ENCODE peak calls at places on chromosome 4, in ten cellular contexts. One of them, this sample, is unnamed.

GRCh38 chr4:110361921-110362320 is 114.0 kb upstream of the ENPEP start:
- DNase-seq in central memory CD8-positive, alpha-beta T cell: no peak
- DNase-seq in naive thymus-derived CD8-positive, alpha-beta T cell: no peak
- DNase-seq in stimulated activated CD4-positive, alpha-beta T cell treated with anti-CD3 and anti-CD28 coated beads, TNF-alpha, amount 100 ng/mL, for 4 hours: no peak
- DNase-seq in HS-5: no peak
- DNase-seq in thoracic aorta: no peak
- DNase-seq in B cell: no peak
- DNase-seq in NCI-H1436 treated with DMSO at 0.1 percent for 48 hours: no peak
- DNase-seq in aorta: no peak
- DNase-seq in GM13976: no peak
- DNase-seq in this sample: no peak

GRCh38 chr4:31674313-31674947 is 954.3 kb downstream of the PCDH7 start:
- DNase-seq in central memory CD8-positive, alpha-beta T cell: no peak
- DNase-seq in naive thymus-derived CD8-positive, alpha-beta T cell: no peak
- DNase-seq in stimulated activated CD4-positive, alpha-beta T cell treated with anti-CD3 and anti-CD28 coated beads, TNF-alpha, amount 100 ng/mL, for 4 hours: no peak
- DNase-seq in HS-5: no peak
- DNase-seq in thoracic aorta: no peak
- DNase-seq in B cell: no peak
- DNase-seq in NCI-H1436 treated with DMSO at 0.1 percent for 48 hours: no peak
- DNase-seq in aorta: no peak
- DNase-seq in GM13976: peak; percentile 9
- DNase-seq in this sample: no peak

GRCh38 chr4:15043922-15044321 is 41.6 kb downstream of the CPEB2 start:
- DNase-seq in central memory CD8-positive, alpha-beta T cell: no peak
- DNase-seq in naive thymus-derived CD8-positive, alpha-beta T cell: no peak
- DNase-seq in stimulated activated CD4-positive, alpha-beta T cell treated with anti-CD3 and anti-CD28 coated beads, TNF-alpha, amount 100 ng/mL, for 4 hours: no peak
- DNase-seq in HS-5: no peak
- DNase-seq in thoracic aorta: no peak
- DNase-seq in B cell: no peak
- DNase-seq in NCI-H1436 treated with DMSO at 0.1 percent for 48 hours: no peak
- DNase-seq in aorta: no peak
- DNase-seq in GM13976: no peak
- DNase-seq in this sample: no peak

GRCh38 chr4:53461244-53461643 is 83.8 kb downstream of the FIP1L1 start:
- DNase-seq in central memory CD8-positive, alpha-beta T cell: no peak
- DNase-seq in naive thymus-derived CD8-positive, alpha-beta T cell: no peak
- DNase-seq in stimulated activated CD4-positive, alpha-beta T cell treated with anti-CD3 and anti-CD28 coated beads, TNF-alpha, amount 100 ng/mL, for 4 hours: no peak
- DNase-seq in HS-5: no peak
- DNase-seq in thoracic aorta: no peak
- DNase-seq in B cell: no peak
- DNase-seq in NCI-H1436 treated with DMSO at 0.1 percent for 48 hours: no peak
- DNase-seq in aorta: no peak
- DNase-seq in GM13976: no peak
- DNase-seq in this sample: no peak

GRCh38 chr4:75557696-75558095 is 1.8 kb downstream of the ODAPH start:
- DNase-seq in central memory CD8-positive, alpha-beta T cell: no peak
- DNase-seq in naive thymus-derived CD8-positive, alpha-beta T cell: no peak
- DNase-seq in stimulated activated CD4-positive, alpha-beta T cell treated with anti-CD3 and anti-CD28 coated beads, TNF-alpha, amount 100 ng/mL, for 4 hours: no peak
- DNase-seq in HS-5: no peak
- DNase-seq in thoracic aorta: no peak
- DNase-seq in B cell: peak; percentile 8
- DNase-seq in NCI-H1436 treated with DMSO at 0.1 percent for 48 hours: no peak
- DNase-seq in aorta: no peak
- DNase-seq in GM13976: no peak
- DNase-seq in this sample: no peak

GRCh38 chr4:18850763-18851331 is 829.3 kb upstream of the LCORL start:
- DNase-seq in central memory CD8-positive, alpha-beta T cell: no peak
- DNase-seq in naive thymus-derived CD8-positive, alpha-beta T cell: no peak
- DNase-seq in stimulated activated CD4-positive, alpha-beta T cell treated with anti-CD3 and anti-CD28 coated beads, TNF-alpha, amount 100 ng/mL, for 4 hours: no peak
- DNase-seq in HS-5: no peak
- DNase-seq in thoracic aorta: no peak
- DNase-seq in B cell: no peak
- DNase-seq in NCI-H1436 treated with DMSO at 0.1 percent for 48 hours: no peak
- DNase-seq in aorta: no peak
- DNase-seq in GM13976: no peak
- DNase-seq in this sample: no peak

GRCh38 chr4:110231869-110232268 is 33.5 kb upstream of the ELOVL6 start:
- DNase-seq in central memory CD8-positive, alpha-beta T cell: no peak
- DNase-seq in naive thymus-derived CD8-positive, alpha-beta T cell: no peak
- DNase-seq in stimulated activated CD4-positive, alpha-beta T cell treated with anti-CD3 and anti-CD28 coated beads, TNF-alpha, amount 100 ng/mL, for 4 hours: no peak
- DNase-seq in HS-5: no peak
- DNase-seq in thoracic aorta: no peak
- DNase-seq in B cell: no peak
- DNase-seq in NCI-H1436 treated with DMSO at 0.1 percent for 48 hours: no peak
- DNase-seq in aorta: no peak
- DNase-seq in GM13976: no peak
- DNase-seq in this sample: no peak

GRCh38 chr4:165905405-165906027 is 32.5 kb downstream of the TLL1 start:
- DNase-seq in central memory CD8-positive, alpha-beta T cell: no peak
- DNase-seq in naive thymus-derived CD8-positive, alpha-beta T cell: no peak
- DNase-seq in stimulated activated CD4-positive, alpha-beta T cell treated with anti-CD3 and anti-CD28 coated beads, TNF-alpha, amount 100 ng/mL, for 4 hours: no peak
- DNase-seq in HS-5: no peak
- DNase-seq in thoracic aorta: no peak
- DNase-seq in B cell: no peak
- DNase-seq in NCI-H1436 treated with DMSO at 0.1 percent for 48 hours: no peak
- DNase-seq in aorta: no peak
- DNase-seq in GM13976: no peak
- DNase-seq in this sample: no peak

GRCh38 chr4:76737180-76737579 is 160.8 kb downstream of the SOWAHB start:
- DNase-seq in central memory CD8-positive, alpha-beta T cell: no peak
- DNase-seq in naive thymus-derived CD8-positive, alpha-beta T cell: no peak
- DNase-seq in stimulated activated CD4-positive, alpha-beta T cell treated with anti-CD3 and anti-CD28 coated beads, TNF-alpha, amount 100 ng/mL, for 4 hours: no peak
- DNase-seq in HS-5: no peak
- DNase-seq in thoracic aorta: no peak
- DNase-seq in B cell: no peak
- DNase-seq in NCI-H1436 treated with DMSO at 0.1 percent for 48 hours: no peak
- DNase-seq in aorta: no peak
- DNase-seq in GM13976: no peak
- DNase-seq in this sample: no peak

GRCh38 chr4:124947622-124948265 is 235.2 kb upstream of the ANKRD50 start:
- DNase-seq in central memory CD8-positive, alpha-beta T cell: no peak
- DNase-seq in naive thymus-derived CD8-positive, alpha-beta T cell: no peak
- DNase-seq in stimulated activated CD4-positive, alpha-beta T cell treated with anti-CD3 and anti-CD28 coated beads, TNF-alpha, amount 100 ng/mL, for 4 hours: no peak
- DNase-seq in HS-5: no peak
- DNase-seq in thoracic aorta: no peak
- DNase-seq in B cell: no peak
- DNase-seq in NCI-H1436 treated with DMSO at 0.1 percent for 48 hours: no peak
- DNase-seq in aorta: no peak
- DNase-seq in GM13976: no peak
- DNase-seq in this sample: no peak

GRCh38 chr4:53653484-53654053 is 62.3 kb upstream of the LNX1 start:
- DNase-seq in central memory CD8-positive, alpha-beta T cell: no peak
- DNase-seq in naive thymus-derived CD8-positive, alpha-beta T cell: no peak
- DNase-seq in stimulated activated CD4-positive, alpha-beta T cell treated with anti-CD3 and anti-CD28 coated beads, TNF-alpha, amount 100 ng/mL, for 4 hours: no peak
- DNase-seq in HS-5: no peak
- DNase-seq in thoracic aorta: no peak
- DNase-seq in B cell: no peak
- DNase-seq in NCI-H1436 treated with DMSO at 0.1 percent for 48 hours: no peak
- DNase-seq in aorta: no peak
- DNase-seq in GM13976: no peak
- DNase-seq in this sample: no peak

GRCh38 chr4:86895692-86896488 is 3.7 kb upstream of the C4orf36 start:
- DNase-seq in central memory CD8-positive, alpha-beta T cell: no peak
- DNase-seq in naive thymus-derived CD8-positive, alpha-beta T cell: no peak
- DNase-seq in stimulated activated CD4-positive, alpha-beta T cell treated with anti-CD3 and anti-CD28 coated beads, TNF-alpha, amount 100 ng/mL, for 4 hours: no peak
- DNase-seq in HS-5: no peak
- DNase-seq in thoracic aorta: no peak
- DNase-seq in B cell: peak; percentile 49
- DNase-seq in NCI-H1436 treated with DMSO at 0.1 percent for 48 hours: peak; percentile 10
- DNase-seq in aorta: no peak
- DNase-seq in GM13976: peak; percentile 69
- DNase-seq in this sample: no peak

GRCh38 chr4:176001171-176002006 is 64.3 kb upstream of the WDR17 start:
- DNase-seq in central memory CD8-positive, alpha-beta T cell: no peak
- DNase-seq in naive thymus-derived CD8-positive, alpha-beta T cell: no peak
- DNase-seq in stimulated activated CD4-positive, alpha-beta T cell treated with anti-CD3 and anti-CD28 coated beads, TNF-alpha, amount 100 ng/mL, for 4 hours: no peak
- DNase-seq in HS-5: no peak
- DNase-seq in thoracic aorta: no peak
- DNase-seq in B cell: peak; percentile 14
- DNase-seq in NCI-H1436 treated with DMSO at 0.1 percent for 48 hours: no peak
- DNase-seq in aorta: peak; percentile 80
- DNase-seq in GM13976: peak; percentile 32
- DNase-seq in this sample: peak; percentile 73

GRCh38 chr4:94588900-94589693 is 137.4 kb downstream of the PDLIM5 start:
- DNase-seq in central memory CD8-positive, alpha-beta T cell: no peak
- DNase-seq in naive thymus-derived CD8-positive, alpha-beta T cell: no peak
- DNase-seq in stimulated activated CD4-positive, alpha-beta T cell treated with anti-CD3 and anti-CD28 coated beads, TNF-alpha, amount 100 ng/mL, for 4 hours: no peak
- DNase-seq in HS-5: peak; percentile 14
- DNase-seq in thoracic aorta: no peak
- DNase-seq in B cell: no peak
- DNase-seq in NCI-H1436 treated with DMSO at 0.1 percent for 48 hours: no peak
- DNase-seq in aorta: no peak
- DNase-seq in GM13976: no peak
- DNase-seq in this sample: no peak

GRCh38 chr4:10116625-10117423 is at the start of gene WDR1:
- DNase-seq in central memory CD8-positive, alpha-beta T cell: peak; percentile 80
- DNase-seq in naive thymus-derived CD8-positive, alpha-beta T cell: peak; percentile 89
- DNase-seq in stimulated activated CD4-positive, alpha-beta T cell treated with anti-CD3 and anti-CD28 coated beads, TNF-alpha, amount 100 ng/mL, for 4 hours: peak; percentile 93
- DNase-seq in HS-5: peak; percentile 66
- DNase-seq in thoracic aorta: peak; percentile 80
- DNase-seq in B cell: peak; percentile 95
- DNase-seq in NCI-H1436 treated with DMSO at 0.1 percent for 48 hours: peak; percentile 10
- DNase-seq in aorta: peak; percentile 99
- DNase-seq in GM13976: peak; percentile 97
- DNase-seq in this sample: peak; percentile 99

GRCh38 chr4:58515206-58515605 is 1405.0 kb upstream of the IGFBP7 start:
- DNase-seq in central memory CD8-positive, alpha-beta T cell: no peak
- DNase-seq in naive thymus-derived CD8-positive, alpha-beta T cell: no peak
- DNase-seq in stimulated activated CD4-positive, alpha-beta T cell treated with anti-CD3 and anti-CD28 coated beads, TNF-alpha, amount 100 ng/mL, for 4 hours: no peak
- DNase-seq in HS-5: no peak
- DNase-seq in thoracic aorta: no peak
- DNase-seq in B cell: no peak
- DNase-seq in NCI-H1436 treated with DMSO at 0.1 percent for 48 hours: no peak
- DNase-seq in aorta: no peak
- DNase-seq in GM13976: no peak
- DNase-seq in this sample: no peak

GRCh38 chr4:123338715-123339114 is 57.9 kb upstream of the SPRY1 start:
- DNase-seq in central memory CD8-positive, alpha-beta T cell: no peak
- DNase-seq in naive thymus-derived CD8-positive, alpha-beta T cell: no peak
- DNase-seq in stimulated activated CD4-positive, alpha-beta T cell treated with anti-CD3 and anti-CD28 coated beads, TNF-alpha, amount 100 ng/mL, for 4 hours: no peak
- DNase-seq in HS-5: no peak
- DNase-seq in thoracic aorta: no peak
- DNase-seq in B cell: no peak
- DNase-seq in NCI-H1436 treated with DMSO at 0.1 percent for 48 hours: no peak
- DNase-seq in aorta: no peak
- DNase-seq in GM13976: no peak
- DNase-seq in this sample: no peak

GRCh38 chr4:142396279-142396678 is 449.8 kb downstream of the INPP4B start:
- DNase-seq in central memory CD8-positive, alpha-beta T cell: no peak
- DNase-seq in naive thymus-derived CD8-positive, alpha-beta T cell: no peak
- DNase-seq in stimulated activated CD4-positive, alpha-beta T cell treated with anti-CD3 and anti-CD28 coated beads, TNF-alpha, amount 100 ng/mL, for 4 hours: no peak
- DNase-seq in HS-5: no peak
- DNase-seq in thoracic aorta: no peak
- DNase-seq in B cell: no peak
- DNase-seq in NCI-H1436 treated with DMSO at 0.1 percent for 48 hours: no peak
- DNase-seq in aorta: no peak
- DNase-seq in GM13976: no peak
- DNase-seq in this sample: no peak

GRCh38 chr4:128858875-128859696 is 49.6 kb downstream of the JADE1 start:
- DNase-seq in central memory CD8-positive, alpha-beta T cell: no peak
- DNase-seq in naive thymus-derived CD8-positive, alpha-beta T cell: no peak
- DNase-seq in stimulated activated CD4-positive, alpha-beta T cell treated with anti-CD3 and anti-CD28 coated beads, TNF-alpha, amount 100 ng/mL, for 4 hours: no peak
- DNase-seq in HS-5: no peak
- DNase-seq in thoracic aorta: no peak
- DNase-seq in B cell: no peak
- DNase-seq in NCI-H1436 treated with DMSO at 0.1 percent for 48 hours: no peak
- DNase-seq in aorta: no peak
- DNase-seq in GM13976: no peak
- DNase-seq in this sample: no peak

GRCh38 chr4:76738081-76738931 is 159.6 kb downstream of the SOWAHB start:
- DNase-seq in central memory CD8-positive, alpha-beta T cell: no peak
- DNase-seq in naive thymus-derived CD8-positive, alpha-beta T cell: no peak
- DNase-seq in stimulated activated CD4-positive, alpha-beta T cell treated with anti-CD3 and anti-CD28 coated beads, TNF-alpha, amount 100 ng/mL, for 4 hours: no peak
- DNase-seq in HS-5: no peak
- DNase-seq in thoracic aorta: peak; percentile 57
- DNase-seq in B cell: no peak
- DNase-seq in NCI-H1436 treated with DMSO at 0.1 percent for 48 hours: no peak
- DNase-seq in aorta: peak; percentile 83
- DNase-seq in GM13976: peak; percentile 41
- DNase-seq in this sample: no peak

GRCh38 chr4:58265734-58266133 is 1155.5 kb upstream of the IGFBP7 start:
- DNase-seq in central memory CD8-positive, alpha-beta T cell: no peak
- DNase-seq in naive thymus-derived CD8-positive, alpha-beta T cell: no peak
- DNase-seq in stimulated activated CD4-positive, alpha-beta T cell treated with anti-CD3 and anti-CD28 coated beads, TNF-alpha, amount 100 ng/mL, for 4 hours: no peak
- DNase-seq in HS-5: no peak
- DNase-seq in thoracic aorta: no peak
- DNase-seq in B cell: no peak
- DNase-seq in NCI-H1436 treated with DMSO at 0.1 percent for 48 hours: no peak
- DNase-seq in aorta: no peak
- DNase-seq in GM13976: no peak
- DNase-seq in this sample: no peak

GRCh38 chr4:76670631-76671030 is 227.3 kb downstream of the SOWAHB start:
- DNase-seq in central memory CD8-positive, alpha-beta T cell: no peak
- DNase-seq in naive thymus-derived CD8-positive, alpha-beta T cell: no peak
- DNase-seq in stimulated activated CD4-positive, alpha-beta T cell treated with anti-CD3 and anti-CD28 coated beads, TNF-alpha, amount 100 ng/mL, for 4 hours: no peak
- DNase-seq in HS-5: no peak
- DNase-seq in thoracic aorta: no peak
- DNase-seq in B cell: no peak
- DNase-seq in NCI-H1436 treated with DMSO at 0.1 percent for 48 hours: no peak
- DNase-seq in aorta: no peak
- DNase-seq in GM13976: no peak
- DNase-seq in this sample: no peak

GRCh38 chr4:182960228-182960627 is 43.0 kb upstream of the DCTD start:
- DNase-seq in central memory CD8-positive, alpha-beta T cell: no peak
- DNase-seq in naive thymus-derived CD8-positive, alpha-beta T cell: no peak
- DNase-seq in stimulated activated CD4-positive, alpha-beta T cell treated with anti-CD3 and anti-CD28 coated beads, TNF-alpha, amount 100 ng/mL, for 4 hours: no peak
- DNase-seq in HS-5: no peak
- DNase-seq in thoracic aorta: no peak
- DNase-seq in B cell: no peak
- DNase-seq in NCI-H1436 treated with DMSO at 0.1 percent for 48 hours: no peak
- DNase-seq in aorta: no peak
- DNase-seq in GM13976: no peak
- DNase-seq in this sample: no peak

GRCh38 chr4:116357758-116358157 is 727.6 kb downstream of the TRAM1L1 start:
- DNase-seq in central memory CD8-positive, alpha-beta T cell: no peak
- DNase-seq in naive thymus-derived CD8-positive, alpha-beta T cell: no peak
- DNase-seq in stimulated activated CD4-positive, alpha-beta T cell treated with anti-CD3 and anti-CD28 coated beads, TNF-alpha, amount 100 ng/mL, for 4 hours: no peak
- DNase-seq in HS-5: no peak
- DNase-seq in thoracic aorta: no peak
- DNase-seq in B cell: peak; percentile 13
- DNase-seq in NCI-H1436 treated with DMSO at 0.1 percent for 48 hours: no peak
- DNase-seq in aorta: no peak
- DNase-seq in GM13976: no peak
- DNase-seq in this sample: no peak

GRCh38 chr4:22408474-22408873 is 107.4 kb downstream of the ADGRA3 start:
- DNase-seq in central memory CD8-positive, alpha-beta T cell: no peak
- DNase-seq in naive thymus-derived CD8-positive, alpha-beta T cell: no peak
- DNase-seq in stimulated activated CD4-positive, alpha-beta T cell treated with anti-CD3 and anti-CD28 coated beads, TNF-alpha, amount 100 ng/mL, for 4 hours: no peak
- DNase-seq in HS-5: no peak
- DNase-seq in thoracic aorta: no peak
- DNase-seq in B cell: no peak
- DNase-seq in NCI-H1436 treated with DMSO at 0.1 percent for 48 hours: no peak
- DNase-seq in aorta: no peak
- DNase-seq in GM13976: no peak
- DNase-seq in this sample: no peak

GRCh38 chr4:137543198-137543597 is 10.9 kb upstream of the PCDH18 start:
- DNase-seq in central memory CD8-positive, alpha-beta T cell: no peak
- DNase-seq in naive thymus-derived CD8-positive, alpha-beta T cell: no peak
- DNase-seq in stimulated activated CD4-positive, alpha-beta T cell treated with anti-CD3 and anti-CD28 coated beads, TNF-alpha, amount 100 ng/mL, for 4 hours: no peak
- DNase-seq in HS-5: no peak
- DNase-seq in thoracic aorta: no peak
- DNase-seq in B cell: no peak
- DNase-seq in NCI-H1436 treated with DMSO at 0.1 percent for 48 hours: no peak
- DNase-seq in aorta: no peak
- DNase-seq in GM13976: no peak
- DNase-seq in this sample: no peak

GRCh38 chr4:146327859-146328258 is 113.5 kb downstream of the REELD1 start:
- DNase-seq in central memory CD8-positive, alpha-beta T cell: no peak
- DNase-seq in naive thymus-derived CD8-positive, alpha-beta T cell: no peak
- DNase-seq in stimulated activated CD4-positive, alpha-beta T cell treated with anti-CD3 and anti-CD28 coated beads, TNF-alpha, amount 100 ng/mL, for 4 hours: no peak
- DNase-seq in HS-5: no peak
- DNase-seq in thoracic aorta: no peak
- DNase-seq in B cell: no peak
- DNase-seq in NCI-H1436 treated with DMSO at 0.1 percent for 48 hours: no peak
- DNase-seq in aorta: no peak
- DNase-seq in GM13976: no peak
- DNase-seq in this sample: peak; percentile 59

GRCh38 chr4:31791666-31792065 is 1071.5 kb downstream of the PCDH7 start:
- DNase-seq in central memory CD8-positive, alpha-beta T cell: no peak
- DNase-seq in naive thymus-derived CD8-positive, alpha-beta T cell: no peak
- DNase-seq in stimulated activated CD4-positive, alpha-beta T cell treated with anti-CD3 and anti-CD28 coated beads, TNF-alpha, amount 100 ng/mL, for 4 hours: no peak
- DNase-seq in HS-5: no peak
- DNase-seq in thoracic aorta: no peak
- DNase-seq in B cell: no peak
- DNase-seq in NCI-H1436 treated with DMSO at 0.1 percent for 48 hours: no peak
- DNase-seq in aorta: no peak
- DNase-seq in GM13976: no peak
- DNase-seq in this sample: no peak

This sample was measured in upper lobe of right lung.